ENCODE peak calls at places on chromosome 22, in four cellular contexts. D is psoas muscle, J is WTC11, S is GM23338. V is an unnamed sample.

GRCh38 chr22:41576877-41577276 is 12.8 kb downstream of the PMM1 start:
- DNase-seq in D (peak), J (peak), S (peak), V (peak)

GRCh38 chr22:45683248-45683647 is 11.6 kb downstream of the ATXN10 start:
- DNase-seq in D (no peak), J (no peak), S (no peak), V (no peak)

GRCh38 chr22:37505565-37505964 is 13.7 kb downstream of the CARD10 start:
- DNase-seq in D (no peak), J (no peak), S (no peak), V (no peak)

GRCh38 chr22:38494498-38494897 is 11.6 kb downstream of the DDX17 start:
- DNase-seq in D (no peak), J (no peak), S (no peak), V (no peak)

GRCh38 chr22:18057568-18058209 is 20.1 kb upstream of the PEX26 start:
- DNase-seq in D (peak), J (no peak), S (no peak), V (no peak)

GRCh38 chr22:49899530-49899929 is 18.7 kb downstream of the ALG12 start:
- DNase-seq in D (no peak), J (no peak), S (no peak), V (no peak)

GRCh38 chr22:45280583-45280972 is 4.2 kb upstream of the UPK3A start:
- DNase-seq in D (no peak), J (no peak), S (no peak), V (no peak)

GRCh38 chr22:50608996-50609395 is 8.4 kb downstream of the MAPK8IP2 start:
- DNase-seq in D (no peak), J (no peak), S (no peak), V (no peak)

GRCh38 chr22:49258107-49259010 is 569.3 kb downstream of the BRD1 start:
- DNase-seq in D (no peak), J (no peak), S (no peak), V (no peak)

GRCh38 chr22:29639096-29639495 is 35.7 kb downstream of the NF2 start:
- DNase-seq in D (no peak), J (no peak), S (no peak), V (no peak)

GRCh38 chr22:42752230-42752746 is 31.6 kb upstream of the A4GALT start:
- DNase-seq in D (no peak), J (no peak), S (no peak), V (no peak)

GRCh38 chr22:34111210-34111824 is 191.0 kb upstream of the LARGE1 start:
- DNase-seq in D (no peak), J (peak), S (peak), V (peak)

GRCh38 chr22:35326854-35327562 is 27.3 kb downstream of the TOM1 start:
- DNase-seq in D (no peak), J (no peak), S (no peak), V (no peak)

GRCh38 chr22:49551446-49551845 is 276.2 kb downstream of the BRD1 start:
- DNase-seq in D (no peak), J (no peak), S (no peak), V (no peak)

GRCh38 chr22:49179175-49179574 is 648.5 kb downstream of the BRD1 start:
- DNase-seq in D (no peak), J (no peak), S (no peak), V (no peak)

GRCh38 chr22:44574057-44574456 is 76.0 kb upstream of the RTL6 start:
- DNase-seq in D (peak), J (no peak), S (no peak), V (no peak)

GRCh38 chr22:31136155-31136554 is 4.2 kb downstream of the PLA2G3 start:
- DNase-seq in D (no peak), J (no peak), S (no peak), V (no peak)

GRCh38 chr22:36505998-36506635 is 723 bp downstream of the FOXRED2 start:
- DNase-seq in D (no peak), J (no peak), S (no peak), V (no peak)

GRCh38 chr22:30887861-30888260 is 80.7 kb downstream of the MORC2 start:
- DNase-seq in D (no peak), J (no peak), S (no peak), V (no peak)

GRCh38 chr22:35705141-35705540 is 12.5 kb upstream of the APOL5 start:
- DNase-seq in D (no peak), J (no peak), S (no peak), V (no peak)

GRCh38 chr22:39634530-39635399 is 64.2 kb downstream of the CACNA1I start:
- DNase-seq in D (no peak), J (no peak), S (no peak), V (no peak)

GRCh38 chr22:30361916-30362631 is 5.3 kb downstream of the CCDC157 start:
- DNase-seq in D (no peak), J (no peak), S (no peak), V (no peak)

GRCh38 chr22:39332441-39333064 is 13.1 kb upstream of the RPL3 start:
- DNase-seq in D (no peak), J (no peak), S (no peak), V (no peak)

GRCh38 chr22:44723801-44724200 is 21.8 kb downstream of the PRR5 start:
- DNase-seq in D (no peak), J (no peak), S (no peak), V (no peak)

GRCh38 chr22:43127166-43127908 is 15.9 kb downstream of the MCAT start:
- DNase-seq in D (no peak), J (no peak), S (no peak), V (no peak)

GRCh38 chr22:33726294-33726711 is 194.0 kb downstream of the LARGE1 start:
- DNase-seq in D (no peak), J (no peak), S (no peak), V (no peak)

GRCh38 chr22:47145883-47146282 is 383.4 kb downstream of the TBC1D22A start:
- DNase-seq in D (no peak), J (no peak), S (no peak), V (no peak)

GRCh38 chr22:47142427-47143046 is 380.1 kb downstream of the TBC1D22A start:
- DNase-seq in D (no peak), J (no peak), S (no peak), V (no peak)

GRCh38 chr22:47143249-47143938 is 380.9 kb downstream of the TBC1D22A start:
- DNase-seq in D (no peak), J (no peak), S (no peak), V (no peak)

GRCh38 chr22:47144791-47145425 is 382.5 kb downstream of the TBC1D22A start:
- DNase-seq in D (no peak), J (no peak), S (no peak), V (no peak)

DNA sequence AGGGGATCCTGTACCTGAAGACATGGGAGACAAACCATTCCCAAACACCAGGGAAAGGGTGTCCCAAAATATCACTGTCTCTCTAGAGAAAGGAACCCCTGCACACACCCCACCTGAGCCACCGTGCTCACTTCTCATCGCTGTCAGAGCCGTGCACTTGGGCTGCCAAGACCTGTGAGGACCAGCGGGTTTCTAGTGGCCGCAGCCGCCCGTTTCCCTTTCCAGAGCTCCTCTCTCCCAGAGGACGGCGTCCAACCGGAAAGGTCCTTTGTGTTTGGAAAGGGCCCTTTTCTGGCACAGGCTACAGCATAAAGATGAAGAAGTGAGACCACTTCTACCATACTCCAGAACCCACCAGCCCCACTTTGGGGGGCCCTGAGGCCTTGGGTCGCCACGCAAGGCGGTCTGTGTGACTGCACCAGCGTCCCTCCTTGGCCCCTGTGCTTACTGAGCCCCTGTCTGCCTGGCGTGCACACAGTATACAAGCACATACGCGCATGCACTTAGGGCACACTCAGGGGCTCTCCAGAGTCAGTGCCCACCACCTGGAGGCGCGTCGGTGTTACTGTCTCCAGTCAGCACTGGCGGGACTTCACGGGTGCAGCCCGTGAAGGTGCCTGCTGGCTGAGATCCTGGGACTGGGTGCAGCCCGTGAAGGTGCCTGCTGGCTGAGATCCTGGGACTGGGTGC is 381.8 kb downstream of the TBC1D22A start:
- DNase-seq in D (no peak), J (no peak), S (no peak), V (no peak)
- TF ChIP-seq CTCF in D (no peak), J (no peak), S (no peak), V (no peak)

GRCh38 chr22:27617214-27617881 is 184.2 kb downstream of the MN1 start:
- DNase-seq in D (no peak), J (no peak), S (no peak), V (no peak)
- TF ChIP-seq CTCF in D (no peak), J (no peak), S (peak), V (peak)

GRCh38 chr22:21984793-21985192 is 2.2 kb upstream of the TOP3B start:
- DNase-seq in D (no peak), J (peak), S (peak), V (peak)
- TF ChIP-seq CTCF in D (no peak), J (no peak), S (peak), V (no peak)

GRCh38 chr22:28333106-28333505 is 346.5 kb downstream of the TTC28 start:
- DNase-seq in D (no peak), J (no peak), S (no peak), V (no peak)

GRCh38 chr22:28332410-28332809 is 347.2 kb downstream of the TTC28 start:
- DNase-seq in D (no peak), J (no peak), S (no peak), V (no peak)

GRCh38 chr22:28328751-28329150 is 350.9 kb downstream of the TTC28 start:
- DNase-seq in D (no peak), J (no peak), S (no peak), V (no peak)

DNA sequence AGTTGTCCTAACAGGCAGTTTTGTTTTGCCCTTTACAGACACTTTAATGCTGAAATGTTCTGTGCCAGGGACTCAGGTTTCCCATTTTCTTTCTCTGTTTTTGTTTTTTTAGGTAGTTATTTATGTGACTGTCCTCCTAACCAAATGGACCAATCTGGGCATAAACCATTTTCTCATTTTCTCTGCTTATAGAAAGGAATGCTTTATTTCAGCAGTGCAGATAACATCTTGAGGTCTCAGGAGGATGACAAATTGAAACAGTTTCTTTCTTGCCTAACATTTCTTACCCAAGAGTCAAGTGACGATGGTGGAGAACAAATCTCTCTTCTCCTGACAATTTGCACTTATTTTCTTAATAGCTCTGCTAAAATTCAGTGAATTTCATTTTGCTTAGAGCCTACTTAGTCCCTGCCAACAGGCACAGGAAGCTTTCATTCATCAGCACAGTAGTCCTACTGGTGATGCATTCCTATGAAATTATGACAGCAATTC is 350.0 kb downstream of the TTC28 start:
- DNase-seq in D (no peak), J (no peak), S (no peak), V (no peak)
- TF ChIP-seq CTCF in D (no peak), J (no peak), S (no peak), V (no peak)

V was measured in neural crest cell.